ENCODE peak calls at places on chromosomes 7 and 10, in four cellular contexts. P, G, L and Z are unnamed samples.

GRCh38 chr10:93463723-93464511 is 18.2 kb downstream of the MYOF start:
- DNase-seq in L (no peak), P (peak; percentile 70), G (no peak), Z (no peak)

GRCh38 chr10:122499491-122499941 is 38.2 kb downstream of the HTRA1 start:
- DNase-seq in L (no peak), P (no peak), G (no peak), Z (no peak)

GRCh38 chr10:113017375-113017774 is 67.3 kb downstream of the TCF7L2 start:
- DNase-seq in G (no peak), L (no peak), P (no peak), Z (no peak)

GRCh38 chr10:100654835-100655759 is 90.3 kb upstream of the PAX2 start:
- DNase-seq in G (no peak), L (no peak), P (no peak), Z (no peak)

GRCh38 chr10:60707841-60708240 is 70.4 kb upstream of the CDK1 start:
- DNase-seq in L (no peak), G (no peak), P (no peak), Z (no peak)

GRCh38 chr7:138015096-138015495 is 13.2 kb upstream of the CREB3L2 start:
- DNase-seq in P (no peak), L (no peak), G (no peak), Z (peak; percentile 84)

GRCh38 chr10:62433181-62433692 is 59.1 kb downstream of the ZNF365 start:
- DNase-seq in G (peak; percentile 22), P (peak; percentile 80), L (peak; percentile 15), Z (no peak)

GRCh38 chr10:70890917-70891431 is 2.6 kb upstream of the PCBD1 start:
- DNase-seq in G (no peak), P (no peak), L (peak; percentile 69), Z (no peak)

GRCh38 chr7:2820508-2820934 is 23.6 kb downstream of the GNA12 start:
- DNase-seq in L (peak; percentile 73), G (no peak), P (peak; percentile 72), Z (no peak)

GRCh38 chr7:17829001-17829400 is 111.3 kb downstream of the SNX13 start:
- DNase-seq in P (no peak), L (no peak), G (no peak), Z (no peak)

GRCh38 chr10:46299531-46300366 is 13.0 kb downstream of the ANTXRL start:
- DNase-seq in P (no peak), G (no peak), L (no peak), Z (no peak)

GRCh38 chr10:78319841-78320240 is 286.2 kb downstream of the RPS24 start:
- DNase-seq in L (no peak), G (no peak), P (no peak), Z (peak; percentile 55)

GRCh38 chr7:43799605-43800004 is 41.1 kb downstream of the BLVRA start:
- DNase-seq in P (peak; percentile 23), G (no peak), L (no peak), Z (no peak)

GRCh38 chr10:14186245-14186644 is 144.5 kb downstream of the FRMD4A start:
- DNase-seq in G (peak; percentile 30), P (peak; percentile 17), L (no peak), Z (no peak)

GRCh38 chr7:129951076-129952011 is 1.4 kb downstream of the UBE2H start:
- DNase-seq in G (peak; percentile 43), L (peak; percentile 32), P (no peak), Z (no peak)

GRCh38 chr10:73907841-73908517 is 3.0 kb upstream of the PLAU start:
- DNase-seq in P (peak; percentile 74), G (no peak), L (no peak), Z (no peak)

GRCh38 chr7:139679731-139680594 is 97.8 kb downstream of the HIPK2 start:
- DNase-seq in L (no peak), P (peak; percentile 87), G (no peak), Z (no peak)

GRCh38 chr7:12162420-12163113 is 48.5 kb upstream of the TMEM106B start:
- DNase-seq in P (peak; percentile 87), L (no peak), G (no peak), Z (no peak)

GRCh38 chr10:96333091-96333490 is 25.7 kb downstream of the OPALIN start:
- DNase-seq in G (no peak), P (no peak), L (no peak), Z (no peak)

GRCh38 chr10:27088263-27089044 is 11.8 kb downstream of the ANKRD26 start:
- DNase-seq in P (no peak), G (no peak), L (no peak), Z (no peak)

GRCh38 chr10:72685264-72685921 is 6.5 kb upstream of the MCU start:
- DNase-seq in G (no peak), P (no peak), L (no peak), Z (no peak)

GRCh38 chr10:79407811-79408795 is 37.3 kb downstream of the ZCCHC24 start:
- DNase-seq in G (no peak), P (no peak), L (peak; percentile 81), Z (no peak)

GRCh38 chr10:122233857-122234348 is 37.2 kb upstream of the BTBD16 start:
- DNase-seq in L (no peak), P (no peak), G (no peak), Z (no peak)

GRCh38 chr7:150340875-150341262 is 560 bp downstream of the RARRES2 start:
- DNase-seq in P (no peak), L (no peak), G (peak; percentile 19), Z (no peak)

GRCh38 chr7:150339369-150339768 is 2.1 kb downstream of the RARRES2 start:
- DNase-seq in L (no peak), G (no peak), P (no peak), Z (no peak)

GRCh38 chr7:150342119-150342405 is 633 bp upstream of the RARRES2 start:
- DNase-seq in L (no peak), P (no peak), G (no peak), Z (no peak)

GRCh38 chr7:150341263-150342118 is at the start of gene RARRES2:
- DNase-seq in L (peak; percentile 91), P (no peak), G (peak; percentile 58), Z (no peak)

DNA sequence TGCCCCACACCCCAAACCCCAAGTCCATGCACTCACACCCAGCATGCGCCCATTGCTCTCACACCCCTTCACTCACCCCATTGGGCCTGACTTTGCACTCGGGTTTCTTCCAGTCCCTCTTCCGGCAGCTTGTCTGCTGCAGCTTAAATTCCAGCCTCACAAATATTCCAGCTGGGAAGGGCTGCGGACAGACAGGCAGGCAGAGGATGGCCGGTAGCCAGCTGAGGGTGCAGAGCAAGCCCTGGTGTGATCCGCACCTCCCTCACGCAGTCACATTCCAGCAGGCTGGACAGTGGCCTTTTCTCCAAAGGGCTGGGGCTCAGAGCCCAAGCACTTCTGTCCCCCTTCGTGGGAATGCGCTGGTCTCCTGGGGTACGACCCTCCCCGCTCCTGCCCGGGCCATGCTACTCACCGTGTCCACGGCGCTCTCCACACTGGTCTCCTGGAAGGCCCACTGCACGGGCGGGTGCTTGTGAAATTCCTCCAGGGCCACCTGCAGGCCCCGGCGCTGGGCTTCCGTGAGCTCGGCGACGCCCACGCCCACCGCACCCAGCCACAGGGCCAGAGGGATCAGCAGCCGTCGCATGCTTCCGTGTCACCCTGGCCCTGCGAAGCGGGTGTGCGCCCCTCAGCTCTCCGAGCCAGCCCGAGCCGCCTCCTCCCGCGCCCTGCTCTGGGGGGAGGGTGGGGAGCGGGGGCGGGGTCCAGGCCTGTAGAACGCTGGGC is 1.2 kb downstream of the RARRES2 start:
- DNase-seq in P (no peak), L (peak; percentile 67), G (peak; percentile 61), Z (no peak)
- TF ChIP-seq POLR2A in P (no peak), L (no peak), G (no peak), Z (no peak)

GRCh38 chr7:156515911-156516790 is 124.4 kb upstream of the RNF32 start:
- DNase-seq in G (no peak), P (no peak), L (no peak), Z (peak; percentile 68)
- TF ChIP-seq POLR2A in G (no peak), P (no peak), L (no peak), Z (no peak)

GRCh38 chr10:132408823-132409666 is 12.0 kb downstream of the PWWP2B start:
- DNase-seq in P (no peak), L (peak; percentile 22), G (no peak), Z (no peak)
- TF ChIP-seq POLR2A in P (no peak), L (no peak), G (no peak), Z (no peak)

GRCh38 chr7:28544453-28545142 is 132.3 kb downstream of the CREB5 start:
- DNase-seq in G (no peak), L (no peak), P (no peak), Z (no peak)
- TF ChIP-seq POLR2A in G (no peak), L (no peak), P (no peak), Z (no peak)

DNA sequence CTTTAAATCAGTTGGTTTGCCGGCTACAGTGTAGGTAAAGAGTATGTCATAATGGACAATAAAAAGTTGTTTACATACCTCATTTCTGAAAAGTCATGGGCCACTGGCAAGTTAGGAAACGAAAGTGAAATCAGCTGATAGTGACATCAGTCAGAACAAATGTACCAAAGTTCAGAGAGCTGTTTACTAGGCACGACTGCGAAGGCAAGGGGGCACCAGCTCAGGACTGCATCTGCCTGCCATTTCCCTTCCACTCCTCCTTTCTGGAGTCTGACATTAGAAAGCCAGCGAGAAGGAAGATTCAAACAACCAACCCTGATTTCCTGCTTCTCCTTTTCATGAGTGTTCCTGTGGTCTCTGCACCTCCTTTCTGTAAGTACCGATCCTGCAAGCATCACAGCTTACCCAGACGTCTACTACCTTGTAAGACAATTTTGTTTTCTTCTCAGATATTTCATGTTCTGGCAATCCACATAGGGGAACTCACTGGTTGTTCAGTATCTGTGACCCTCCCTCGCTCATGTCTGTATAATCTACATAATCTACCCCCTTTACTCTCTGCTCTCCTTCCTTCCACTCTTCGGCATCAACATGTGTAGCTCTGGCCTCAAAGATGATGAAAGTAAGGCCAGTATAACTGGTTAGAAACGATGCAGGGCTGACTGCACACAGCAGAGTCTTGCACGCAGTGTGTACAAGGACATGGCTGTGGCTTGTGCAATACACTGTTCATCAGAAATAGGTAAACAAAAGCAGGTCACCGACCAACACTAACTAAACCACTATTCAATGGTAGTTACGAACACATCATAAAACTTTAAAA is at the start of gene TMEM140:
- DNase-seq in P (peak; percentile 56), G (no peak), L (no peak), Z (no peak)
- TF ChIP-seq POLR2A in P (no peak), G (no peak), L (peak; percentile 28), Z (no peak)